ENCODE peak calls at places on chromosomes 1 and 21, in nine cellular contexts. One of them, this sample, is unnamed.

GRCh38 chr1:178362784-178363183 is 134.0 kb downstream of the CLEC20A start:
- DNase-seq in aorta: no peak
- DNase-seq in GM06990: no peak
- DNase-seq in right cardiac atrium: no peak
- DNase-seq in fibroblast of villous mesenchyme: peak; percentile 62
- DNase-seq in kidney: no peak
- DNase-seq in astrocyte: peak; percentile 69
- DNase-seq in CD8-positive, alpha-beta memory T cell: no peak
- DNase-seq in colonic mucosa: no peak
- DNase-seq in this sample: no peak

GRCh38 chr1:33170351-33171274 is 11.2 kb downstream of the TRIM62 start:
- DNase-seq in aorta: no peak
- DNase-seq in kidney: no peak
- DNase-seq in colonic mucosa: no peak
- DNase-seq in GM06990: no peak
- DNase-seq in astrocyte: no peak
- DNase-seq in right cardiac atrium: peak; percentile 78
- DNase-seq in CD8-positive, alpha-beta memory T cell: no peak
- DNase-seq in fibroblast of villous mesenchyme: no peak
- DNase-seq in this sample: no peak

GRCh38 chr21:45874716-45875415 is 106.7 kb upstream of the COL6A1 start:
- DNase-seq in fibroblast of villous mesenchyme: peak; percentile 99
- DNase-seq in GM06990: no peak
- DNase-seq in CD8-positive, alpha-beta memory T cell: no peak
- DNase-seq in kidney: peak; percentile 64
- DNase-seq in colonic mucosa: peak; percentile 50
- DNase-seq in astrocyte: peak; percentile 94
- DNase-seq in right cardiac atrium: no peak
- DNase-seq in aorta: peak; percentile 77
- DNase-seq in this sample: no peak

GRCh38 chr1:101136739-101137138 is 100.1 kb upstream of the S1PR1 start:
- DNase-seq in right cardiac atrium: no peak
- DNase-seq in astrocyte: peak; percentile 37
- DNase-seq in CD8-positive, alpha-beta memory T cell: peak; percentile 51
- DNase-seq in GM06990: peak; percentile 29
- DNase-seq in fibroblast of villous mesenchyme: no peak
- DNase-seq in aorta: no peak
- DNase-seq in colonic mucosa: no peak
- DNase-seq in kidney: no peak
- DNase-seq in this sample: peak; percentile 45

GRCh38 chr1:90122679-90123340 is 127.9 kb downstream of the ZNF326 start:
- DNase-seq in aorta: no peak
- DNase-seq in colonic mucosa: no peak
- DNase-seq in GM06990: no peak
- DNase-seq in fibroblast of villous mesenchyme: no peak
- DNase-seq in kidney: no peak
- DNase-seq in right cardiac atrium: no peak
- DNase-seq in CD8-positive, alpha-beta memory T cell: no peak
- DNase-seq in astrocyte: no peak
- DNase-seq in this sample: no peak

GRCh38 chr1:180195916-180196315 is 34.1 kb upstream of the LHX4 start:
- DNase-seq in kidney: no peak
- DNase-seq in colonic mucosa: no peak
- DNase-seq in CD8-positive, alpha-beta memory T cell: no peak
- DNase-seq in aorta: no peak
- DNase-seq in right cardiac atrium: no peak
- DNase-seq in fibroblast of villous mesenchyme: no peak
- DNase-seq in astrocyte: no peak
- DNase-seq in GM06990: no peak
- DNase-seq in this sample: no peak

GRCh38 chr1:208105756-208106155 is 138.4 kb downstream of the PLXNA2 start:
- DNase-seq in right cardiac atrium: no peak
- DNase-seq in kidney: no peak
- DNase-seq in colonic mucosa: no peak
- DNase-seq in CD8-positive, alpha-beta memory T cell: no peak
- DNase-seq in astrocyte: no peak
- DNase-seq in fibroblast of villous mesenchyme: no peak
- DNase-seq in GM06990: no peak
- DNase-seq in aorta: no peak
- DNase-seq in this sample: no peak

GRCh38 chr1:73839922-73840321 is 358.1 kb downstream of the LRRIQ3 start:
- DNase-seq in kidney: no peak
- DNase-seq in CD8-positive, alpha-beta memory T cell: no peak
- DNase-seq in aorta: no peak
- DNase-seq in colonic mucosa: no peak
- DNase-seq in GM06990: no peak
- DNase-seq in right cardiac atrium: no peak
- DNase-seq in astrocyte: no peak
- DNase-seq in fibroblast of villous mesenchyme: peak; percentile 0
- DNase-seq in this sample: no peak

GRCh38 chr1:65393345-65393744 is 27.1 kb upstream of the LEPR start:
- DNase-seq in aorta: no peak
- DNase-seq in right cardiac atrium: no peak
- DNase-seq in colonic mucosa: no peak
- DNase-seq in CD8-positive, alpha-beta memory T cell: no peak
- DNase-seq in GM06990: peak; percentile 33
- DNase-seq in fibroblast of villous mesenchyme: peak; percentile 36
- DNase-seq in kidney: no peak
- DNase-seq in astrocyte: peak; percentile 32
- DNase-seq in this sample: no peak

GRCh38 chr1:221576268-221576667 is 165.6 kb downstream of the DUSP10 start:
- DNase-seq in GM06990: no peak
- DNase-seq in CD8-positive, alpha-beta memory T cell: no peak
- DNase-seq in colonic mucosa: no peak
- DNase-seq in right cardiac atrium: no peak
- DNase-seq in aorta: no peak
- DNase-seq in astrocyte: peak; percentile 90
- DNase-seq in fibroblast of villous mesenchyme: peak; percentile 34
- DNase-seq in kidney: no peak
- DNase-seq in this sample: no peak

GRCh38 chr1:209349372-209350324 is 233.9 kb upstream of the CAMK1G start:
- DNase-seq in kidney: no peak
- DNase-seq in aorta: no peak
- DNase-seq in astrocyte: peak; percentile 65
- DNase-seq in GM06990: no peak
- DNase-seq in fibroblast of villous mesenchyme: no peak
- DNase-seq in CD8-positive, alpha-beta memory T cell: no peak
- DNase-seq in right cardiac atrium: no peak
- DNase-seq in colonic mucosa: no peak
- DNase-seq in this sample: no peak

GRCh38 chr1:91026320-91026719 is 4.5 kb upstream of the ZNF644 start:
- DNase-seq in GM06990: peak; percentile 39
- DNase-seq in right cardiac atrium: no peak
- DNase-seq in astrocyte: no peak
- DNase-seq in CD8-positive, alpha-beta memory T cell: no peak
- DNase-seq in kidney: no peak
- DNase-seq in aorta: no peak
- DNase-seq in fibroblast of villous mesenchyme: no peak
- DNase-seq in colonic mucosa: no peak
- DNase-seq in this sample: no peak

GRCh38 chr1:203628185-203628996 is 1.8 kb downstream of the ATP2B4 start:
- DNase-seq in GM06990: peak; percentile 20
- DNase-seq in right cardiac atrium: peak; percentile 80
- DNase-seq in astrocyte: no peak
- DNase-seq in aorta: peak; percentile 86
- DNase-seq in kidney: peak; percentile 83
- DNase-seq in CD8-positive, alpha-beta memory T cell: no peak
- DNase-seq in colonic mucosa: peak; percentile 35
- DNase-seq in fibroblast of villous mesenchyme: peak; percentile 59
- DNase-seq in this sample: no peak

GRCh38 chr1:54172614-54173312 is 20.0 kb upstream of the CDCP2 start:
- DNase-seq in colonic mucosa: no peak
- DNase-seq in aorta: no peak
- DNase-seq in kidney: peak; percentile 63
- DNase-seq in fibroblast of villous mesenchyme: peak; percentile 13
- DNase-seq in astrocyte: no peak
- DNase-seq in CD8-positive, alpha-beta memory T cell: no peak
- DNase-seq in GM06990: no peak
- DNase-seq in right cardiac atrium: no peak
- DNase-seq in this sample: no peak

GRCh38 chr1:109567823-109568222 is 19.4 kb downstream of the GNAI3 start:
- DNase-seq in GM06990: no peak
- DNase-seq in right cardiac atrium: no peak
- DNase-seq in aorta: no peak
- DNase-seq in colonic mucosa: no peak
- DNase-seq in fibroblast of villous mesenchyme: no peak
- DNase-seq in astrocyte: no peak
- DNase-seq in CD8-positive, alpha-beta memory T cell: no peak
- DNase-seq in kidney: no peak
- DNase-seq in this sample: no peak

GRCh38 chr1:173206816-173207595 is at the start of gene TNFSF4:
- DNase-seq in fibroblast of villous mesenchyme: peak; percentile 79
- DNase-seq in kidney: no peak
- DNase-seq in right cardiac atrium: peak; percentile 56
- DNase-seq in colonic mucosa: peak; percentile 26
- DNase-seq in CD8-positive, alpha-beta memory T cell: no peak
- DNase-seq in astrocyte: peak; percentile 60
- DNase-seq in GM06990: no peak
- DNase-seq in aorta: no peak
- DNase-seq in this sample: peak; percentile 7

GRCh38 chr1:58437623-58438022 is 108.9 kb downstream of the OMA1 start:
- DNase-seq in colonic mucosa: no peak
- DNase-seq in fibroblast of villous mesenchyme: no peak
- DNase-seq in right cardiac atrium: no peak
- DNase-seq in astrocyte: no peak
- DNase-seq in CD8-positive, alpha-beta memory T cell: no peak
- DNase-seq in GM06990: no peak
- DNase-seq in kidney: no peak
- DNase-seq in aorta: no peak
- DNase-seq in this sample: no peak

GRCh38 chr1:93821412-93822144 is 57.4 kb downstream of the DNTTIP2 start:
- DNase-seq in aorta: no peak
- DNase-seq in astrocyte: no peak
- DNase-seq in right cardiac atrium: no peak
- DNase-seq in colonic mucosa: no peak
- DNase-seq in fibroblast of villous mesenchyme: no peak
- DNase-seq in GM06990: no peak
- DNase-seq in CD8-positive, alpha-beta memory T cell: no peak
- DNase-seq in kidney: no peak
- DNase-seq in this sample: no peak

GRCh38 chr21:16422702-16423101 is 692.9 kb downstream of the USP25 start:
- DNase-seq in colonic mucosa: no peak
- DNase-seq in CD8-positive, alpha-beta memory T cell: no peak
- DNase-seq in aorta: no peak
- DNase-seq in right cardiac atrium: no peak
- DNase-seq in GM06990: no peak
- DNase-seq in fibroblast of villous mesenchyme: no peak
- DNase-seq in astrocyte: peak; percentile 45
- DNase-seq in kidney: no peak
- DNase-seq in this sample: no peak

GRCh38 chr21:16418211-16418610 is 688.4 kb downstream of the USP25 start:
- DNase-seq in fibroblast of villous mesenchyme: peak; percentile 43
- DNase-seq in right cardiac atrium: no peak
- DNase-seq in CD8-positive, alpha-beta memory T cell: no peak
- DNase-seq in aorta: no peak
- DNase-seq in kidney: no peak
- DNase-seq in GM06990: no peak
- DNase-seq in astrocyte: peak; percentile 62
- DNase-seq in colonic mucosa: no peak
- DNase-seq in this sample: no peak

GRCh38 chr21:16419188-16419874 is 689.5 kb downstream of the USP25 start:
- DNase-seq in kidney: peak; percentile 87
- DNase-seq in fibroblast of villous mesenchyme: peak; percentile 65
- DNase-seq in aorta: peak; percentile 75
- DNase-seq in right cardiac atrium: peak; percentile 89
- DNase-seq in CD8-positive, alpha-beta memory T cell: no peak
- DNase-seq in astrocyte: peak; percentile 98
- DNase-seq in GM06990: no peak
- DNase-seq in colonic mucosa: peak; percentile 30
- DNase-seq in this sample: no peak

GRCh38 chr21:16420086-16420724 is 690.4 kb downstream of the USP25 start:
- DNase-seq in fibroblast of villous mesenchyme: peak; percentile 59
- DNase-seq in astrocyte: peak; percentile 67
- DNase-seq in right cardiac atrium: peak; percentile 63
- DNase-seq in aorta: no peak
- DNase-seq in colonic mucosa: no peak
- DNase-seq in CD8-positive, alpha-beta memory T cell: no peak
- DNase-seq in GM06990: no peak
- DNase-seq in kidney: no peak
- DNase-seq in this sample: no peak

GRCh38 chr21:16418663-16419062 is 688.9 kb downstream of the USP25 start:
- DNase-seq in CD8-positive, alpha-beta memory T cell: no peak
- DNase-seq in astrocyte: peak; percentile 16
- DNase-seq in colonic mucosa: no peak
- DNase-seq in fibroblast of villous mesenchyme: no peak
- DNase-seq in right cardiac atrium: no peak
- DNase-seq in kidney: no peak
- DNase-seq in aorta: no peak
- DNase-seq in GM06990: no peak
- DNase-seq in this sample: no peak
- H3K4me3 ChIP-seq in CD8-positive, alpha-beta memory T cell: no peak overlapping the region
- H3K4me3 ChIP-seq in astrocyte: peak overlapping the region; percentile 73
- H3K4me3 ChIP-seq in colonic mucosa: no peak overlapping the region
- H3K4me3 ChIP-seq in fibroblast of villous mesenchyme: no peak overlapping the region
- H3K4me3 ChIP-seq in right cardiac atrium: peak overlapping the region; percentile 99
- H3K4me3 ChIP-seq in kidney: peak overlapping the region; percentile 75
- H3K4me3 ChIP-seq in aorta: no peak overlapping the region
- H3K4me3 ChIP-seq in GM06990: no peak overlapping the region
- H3K4me3 ChIP-seq in this sample: no peak overlapping the region

GRCh38 chr1:158177705-158178450 is 2.8 kb upstream of the CD1D start:
- DNase-seq in CD8-positive, alpha-beta memory T cell: no peak
- DNase-seq in right cardiac atrium: peak; percentile 98
- DNase-seq in kidney: peak; percentile 95
- DNase-seq in astrocyte: peak; percentile 38
- DNase-seq in GM06990: peak; percentile 40
- DNase-seq in fibroblast of villous mesenchyme: peak; percentile 66
- DNase-seq in aorta: peak; percentile 98
- DNase-seq in colonic mucosa: peak; percentile 99
- DNase-seq in this sample: no peak
- H3K4me3 ChIP-seq in CD8-positive, alpha-beta memory T cell: no peak overlapping the region
- H3K4me3 ChIP-seq in right cardiac atrium: peak overlapping the region; percentile 86
- H3K4me3 ChIP-seq in kidney: peak overlapping the region; percentile 46
- H3K4me3 ChIP-seq in astrocyte: peak overlapping the region; percentile 47
- H3K4me3 ChIP-seq in GM06990: no peak overlapping the region
- H3K4me3 ChIP-seq in fibroblast of villous mesenchyme: peak overlapping the region; percentile 54
- H3K4me3 ChIP-seq in aorta: peak overlapping the region; percentile 7
- H3K4me3 ChIP-seq in colonic mucosa: peak overlapping the region; percentile 40
- H3K4me3 ChIP-seq in this sample: no peak overlapping the region

DNA sequence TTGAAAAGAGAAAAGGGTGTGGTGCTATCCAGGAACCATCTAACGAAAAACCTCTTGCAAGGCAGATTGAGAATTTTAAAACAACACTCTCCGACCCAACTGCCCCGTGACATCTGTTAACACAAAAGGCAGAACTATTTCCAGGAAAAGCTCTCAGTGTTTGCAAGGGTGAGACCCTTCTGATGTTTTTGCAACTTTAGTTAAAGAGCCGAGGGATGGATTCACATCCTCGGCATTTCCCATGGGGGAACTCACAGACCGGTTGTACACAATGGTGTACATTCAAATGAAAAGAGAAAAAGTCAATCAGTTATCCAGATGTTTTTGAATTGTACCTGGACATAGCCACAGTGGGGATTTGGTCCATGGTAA is 120.0 kb downstream of the NGF start:
- DNase-seq in fibroblast of villous mesenchyme: no peak
- DNase-seq in CD8-positive, alpha-beta memory T cell: no peak
- DNase-seq in aorta: no peak
- DNase-seq in kidney: no peak
- DNase-seq in right cardiac atrium: no peak
- DNase-seq in astrocyte: no peak
- DNase-seq in colonic mucosa: no peak
- DNase-seq in GM06990: no peak
- DNase-seq in this sample: no peak
- H3K4me3 ChIP-seq in fibroblast of villous mesenchyme: no peak overlapping the region
- H3K4me3 ChIP-seq in CD8-positive, alpha-beta memory T cell: no peak overlapping the region
- H3K4me3 ChIP-seq in aorta: no peak overlapping the region
- H3K4me3 ChIP-seq in kidney: no peak overlapping the region
- H3K4me3 ChIP-seq in right cardiac atrium: no peak overlapping the region
- H3K4me3 ChIP-seq in astrocyte: no peak overlapping the region
- H3K4me3 ChIP-seq in colonic mucosa: no peak overlapping the region
- H3K4me3 ChIP-seq in GM06990: no peak overlapping the region
- H3K4me3 ChIP-seq in this sample: no peak overlapping the region

GRCh38 chr1:201023517-201023902 is at the start of gene KIF21B:
- DNase-seq in astrocyte: no peak
- DNase-seq in aorta: peak; percentile 93
- DNase-seq in GM06990: peak; percentile 90
- DNase-seq in CD8-positive, alpha-beta memory T cell: peak; percentile 92
- DNase-seq in colonic mucosa: peak; percentile 90
- DNase-seq in right cardiac atrium: peak; percentile 94
- DNase-seq in fibroblast of villous mesenchyme: peak; percentile 50
- DNase-seq in kidney: peak; percentile 94
- DNase-seq in this sample: peak; percentile 91
- H3K4me3 ChIP-seq in astrocyte: peak within 1 kb of the TSS; percentile 46
- H3K4me3 ChIP-seq in aorta: peak within 1 kb of the TSS; percentile 45
- H3K4me3 ChIP-seq in GM06990: peak within 1 kb of the TSS; percentile 77
- H3K4me3 ChIP-seq in CD8-positive, alpha-beta memory T cell: peak within 1 kb of the TSS; percentile 92
- H3K4me3 ChIP-seq in colonic mucosa: peak within 1 kb of the TSS; percentile 63
- H3K4me3 ChIP-seq in right cardiac atrium: peak within 1 kb of the TSS; percentile 90
- H3K4me3 ChIP-seq in fibroblast of villous mesenchyme: peak within 1 kb of the TSS; percentile 60
- H3K4me3 ChIP-seq in kidney: peak within 1 kb of the TSS; percentile 19
- H3K4me3 ChIP-seq in this sample: peak within 1 kb of the TSS; percentile 93

This sample was measured in naive thymus-derived CD4-positive, alpha-beta T cell.